ENCODE peak calls at places on chromosomes 1 and 21, in eight cellular contexts. One of them, this sample, is unnamed.

GRCh38 chr21:45541221-45542039 is 810 bp downstream of the SLC19A1 start:
- DNase-seq in upper lobe of left lung: peak
- DNase-seq in esophagus muscularis mucosa: no peak
- DNase-seq in K562: peak
- DNase-seq in sigmoid colon: peak
- DNase-seq in HCT116: peak
- DNase-seq in transverse colon: peak
- DNase-seq in HepG2: no peak
- DNase-seq in this sample: peak

GRCh38 chr1:94954292-94955220 is 27.6 kb upstream of the CNN3 start:
- DNase-seq in upper lobe of left lung: no peak
- DNase-seq in esophagus muscularis mucosa: no peak
- DNase-seq in K562: no peak
- DNase-seq in sigmoid colon: no peak
- DNase-seq in HCT116: no peak
- DNase-seq in transverse colon: no peak
- DNase-seq in HepG2: no peak
- DNase-seq in this sample: no peak

GRCh38 chr1:201888282-201889033 is at the start of gene SHISA4:
- DNase-seq in upper lobe of left lung: peak
- DNase-seq in esophagus muscularis mucosa: no peak
- DNase-seq in K562: peak
- DNase-seq in sigmoid colon: peak
- DNase-seq in HCT116: peak
- DNase-seq in transverse colon: peak
- DNase-seq in HepG2: peak
- DNase-seq in this sample: peak

GRCh38 chr1:28085129-28085528 is 3.3 kb downstream of the EYA3 start:
- DNase-seq in upper lobe of left lung: no peak
- DNase-seq in esophagus muscularis mucosa: no peak
- DNase-seq in K562: no peak
- DNase-seq in sigmoid colon: no peak
- DNase-seq in HCT116: no peak
- DNase-seq in transverse colon: no peak
- DNase-seq in HepG2: no peak
- DNase-seq in this sample: no peak

GRCh38 chr1:42006093-42006492 is 87.4 kb upstream of the HIVEP3 start:
- DNase-seq in upper lobe of left lung: no peak
- DNase-seq in esophagus muscularis mucosa: no peak
- DNase-seq in K562: no peak
- DNase-seq in sigmoid colon: no peak
- DNase-seq in HCT116: no peak
- DNase-seq in transverse colon: no peak
- DNase-seq in HepG2: no peak
- DNase-seq in this sample: no peak

GRCh38 chr1:163357378-163357777 is 35.6 kb downstream of the NUF2 start:
- DNase-seq in upper lobe of left lung: no peak
- DNase-seq in esophagus muscularis mucosa: no peak
- DNase-seq in K562: no peak
- DNase-seq in sigmoid colon: no peak
- DNase-seq in HCT116: no peak
- DNase-seq in transverse colon: no peak
- DNase-seq in HepG2: peak
- DNase-seq in this sample: no peak

GRCh38 chr1:213561870-213562269 is 425.9 kb upstream of the PROX1 start:
- DNase-seq in upper lobe of left lung: no peak
- DNase-seq in esophagus muscularis mucosa: no peak
- DNase-seq in K562: no peak
- DNase-seq in sigmoid colon: no peak
- DNase-seq in HCT116: no peak
- DNase-seq in transverse colon: no peak
- DNase-seq in HepG2: no peak
- DNase-seq in this sample: no peak

GRCh38 chr1:192709544-192709943 is 73.6 kb downstream of the RGS13 start:
- DNase-seq in upper lobe of left lung: no peak
- DNase-seq in esophagus muscularis mucosa: no peak
- DNase-seq in K562: no peak
- DNase-seq in sigmoid colon: no peak
- DNase-seq in HCT116: no peak
- DNase-seq in transverse colon: no peak
- DNase-seq in HepG2: peak
- DNase-seq in this sample: no peak

GRCh38 chr1:29258974-29259801 is 22.9 kb downstream of the PTPRU start:
- DNase-seq in upper lobe of left lung: peak
- DNase-seq in esophagus muscularis mucosa: no peak
- DNase-seq in K562: peak
- DNase-seq in sigmoid colon: peak
- DNase-seq in HCT116: no peak
- DNase-seq in transverse colon: no peak
- DNase-seq in HepG2: no peak
- DNase-seq in this sample: no peak

GRCh38 chr1:203507227-203507626 is 13.3 kb downstream of the OPTC start:
- DNase-seq in upper lobe of left lung: no peak
- DNase-seq in esophagus muscularis mucosa: no peak
- DNase-seq in K562: no peak
- DNase-seq in sigmoid colon: peak
- DNase-seq in HCT116: no peak
- DNase-seq in transverse colon: peak
- DNase-seq in HepG2: no peak
- DNase-seq in this sample: no peak

GRCh38 chr1:163844393-163844948 is 522.7 kb downstream of the NUF2 start:
- DNase-seq in upper lobe of left lung: no peak
- DNase-seq in esophagus muscularis mucosa: no peak
- DNase-seq in K562: no peak
- DNase-seq in sigmoid colon: no peak
- DNase-seq in HCT116: no peak
- DNase-seq in transverse colon: no peak
- DNase-seq in HepG2: no peak
- DNase-seq in this sample: no peak

GRCh38 chr1:209595032-209595431 is 11.5 kb downstream of the CAMK1G start:
- DNase-seq in upper lobe of left lung: no peak
- DNase-seq in esophagus muscularis mucosa: no peak
- DNase-seq in K562: no peak
- DNase-seq in sigmoid colon: no peak
- DNase-seq in HCT116: no peak
- DNase-seq in transverse colon: no peak
- DNase-seq in HepG2: no peak
- DNase-seq in this sample: no peak

GRCh38 chr1:209593747-209594146 is 10.2 kb downstream of the CAMK1G start:
- DNase-seq in upper lobe of left lung: no peak
- DNase-seq in esophagus muscularis mucosa: no peak
- DNase-seq in K562: no peak
- DNase-seq in sigmoid colon: no peak
- DNase-seq in HCT116: no peak
- DNase-seq in transverse colon: no peak
- DNase-seq in HepG2: no peak
- DNase-seq in this sample: no peak

GRCh38 chr1:209595599-209595998 is 12.1 kb downstream of the CAMK1G start:
- DNase-seq in upper lobe of left lung: peak
- DNase-seq in esophagus muscularis mucosa: no peak
- DNase-seq in K562: no peak
- DNase-seq in sigmoid colon: no peak
- DNase-seq in HCT116: no peak
- DNase-seq in transverse colon: no peak
- DNase-seq in HepG2: no peak
- DNase-seq in this sample: no peak

GRCh38 chr1:209597496-209597895 is 14.0 kb downstream of the CAMK1G start:
- DNase-seq in upper lobe of left lung: no peak
- DNase-seq in esophagus muscularis mucosa: no peak
- DNase-seq in K562: no peak
- DNase-seq in sigmoid colon: no peak
- DNase-seq in HCT116: no peak
- DNase-seq in transverse colon: no peak
- DNase-seq in HepG2: no peak
- DNase-seq in this sample: no peak

DNA sequence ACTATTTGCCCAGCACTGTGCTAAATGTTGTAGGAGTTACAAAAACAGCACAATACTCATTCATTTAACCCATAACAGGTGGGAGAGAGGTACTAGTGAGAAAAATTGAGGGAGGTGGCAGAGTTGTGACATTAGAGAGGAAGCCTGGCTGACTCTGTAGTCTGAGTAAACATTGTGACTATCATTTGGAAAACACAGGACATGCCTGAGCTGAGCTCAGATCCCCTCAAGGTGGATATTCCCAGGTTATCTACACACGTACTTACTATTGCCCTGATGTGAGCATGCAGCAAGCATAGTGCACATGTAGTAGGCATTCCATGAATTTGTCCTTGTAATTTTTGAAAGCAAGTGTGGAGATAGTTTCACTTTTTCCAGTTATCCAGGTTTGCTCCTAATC is 10.9 kb downstream of the CAMK1G start:
- DNase-seq in upper lobe of left lung: no peak
- DNase-seq in esophagus muscularis mucosa: no peak
- DNase-seq in K562: no peak
- DNase-seq in sigmoid colon: no peak
- DNase-seq in HCT116: no peak
- DNase-seq in transverse colon: no peak
- DNase-seq in HepG2: no peak
- DNase-seq in this sample: no peak
- H3K4me3 ChIP-seq in upper lobe of left lung: no peak
- H3K4me3 ChIP-seq in esophagus muscularis mucosa: no peak
- H3K4me3 ChIP-seq in K562: no peak
- H3K4me3 ChIP-seq in sigmoid colon: no peak
- H3K4me3 ChIP-seq in HCT116: no peak
- H3K4me3 ChIP-seq in transverse colon: no peak
- H3K4me3 ChIP-seq in HepG2: no peak
- H3K4me3 ChIP-seq in this sample: no peak

DNA sequence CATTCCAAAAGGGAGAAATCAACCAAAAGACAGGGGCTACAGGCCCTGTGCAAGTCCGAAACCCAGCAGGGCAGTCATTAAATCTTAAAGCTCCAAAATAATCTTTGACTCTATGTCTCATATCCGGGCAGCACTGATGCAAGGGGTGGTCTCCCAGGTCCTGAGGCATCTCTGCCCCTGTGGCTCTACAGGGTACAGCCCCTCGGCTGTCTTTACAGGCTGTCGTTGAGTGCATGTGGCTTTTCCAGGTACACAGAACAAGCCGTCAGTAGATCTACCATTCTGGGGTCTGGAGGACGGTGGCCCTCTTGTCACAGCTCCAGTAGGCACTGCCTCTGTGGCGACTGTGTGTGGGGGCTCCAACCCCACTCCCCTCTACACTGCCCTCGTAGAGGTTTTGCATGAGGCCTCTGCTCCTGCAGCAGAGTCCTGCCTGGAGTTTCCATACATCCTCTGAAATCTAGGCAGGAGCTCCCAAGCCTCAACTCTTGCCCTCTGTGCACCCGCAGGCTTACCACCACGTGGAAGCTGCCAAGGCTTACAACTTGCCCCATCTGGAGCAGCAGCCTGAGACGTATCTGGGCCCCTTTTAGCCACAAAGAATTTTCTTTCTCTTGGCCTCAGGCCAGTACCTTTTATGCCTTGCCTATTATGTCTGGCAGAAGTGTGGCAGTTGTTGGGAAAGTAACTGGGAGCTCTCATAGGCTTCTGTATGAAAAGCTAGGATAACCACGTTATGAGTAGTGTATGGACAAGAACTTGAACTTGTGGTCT is 52.5 kb downstream of the POU2F1 start:
- DNase-seq in upper lobe of left lung: no peak
- DNase-seq in esophagus muscularis mucosa: no peak
- DNase-seq in K562: no peak
- DNase-seq in sigmoid colon: no peak
- DNase-seq in HCT116: no peak
- DNase-seq in transverse colon: no peak
- DNase-seq in HepG2: no peak
- DNase-seq in this sample: no peak
- TF ChIP-seq POLR2AphosphoS5 in upper lobe of left lung: no peak
- TF ChIP-seq POLR2AphosphoS5 in esophagus muscularis mucosa: no peak
- TF ChIP-seq POLR2AphosphoS5 in K562: no peak
- TF ChIP-seq POLR2AphosphoS5 in sigmoid colon: no peak
- TF ChIP-seq POLR2AphosphoS5 in HCT116: no peak
- TF ChIP-seq POLR2AphosphoS5 in transverse colon: no peak
- TF ChIP-seq POLR2AphosphoS5 in HepG2: no peak
- TF ChIP-seq POLR2AphosphoS5 in this sample: no peak

GRCh38 chr1:108691886-108692723 is at the start of gene PRPF38B:
- DNase-seq in upper lobe of left lung: peak
- DNase-seq in esophagus muscularis mucosa: peak
- DNase-seq in K562: peak
- DNase-seq in sigmoid colon: peak
- DNase-seq in HCT116: peak
- DNase-seq in transverse colon: peak
- DNase-seq in HepG2: peak
- DNase-seq in this sample: peak
- TF ChIP-seq POLR2A in upper lobe of left lung: peak
- TF ChIP-seq POLR2A in esophagus muscularis mucosa: peak
- TF ChIP-seq POLR2A in K562: peak
- TF ChIP-seq POLR2A in sigmoid colon: peak
- TF ChIP-seq POLR2A in HCT116: peak
- TF ChIP-seq POLR2A in transverse colon: peak
- TF ChIP-seq POLR2A in HepG2: peak
- TF ChIP-seq POLR2A in this sample: peak

GRCh38 chr21:26042181-26042876 is 128.2 kb downstream of the APP start:
- DNase-seq in upper lobe of left lung: no peak
- DNase-seq in esophagus muscularis mucosa: no peak
- DNase-seq in K562: no peak
- DNase-seq in sigmoid colon: no peak
- DNase-seq in HCT116: no peak
- DNase-seq in transverse colon: no peak
- DNase-seq in HepG2: no peak
- DNase-seq in this sample: no peak

GRCh38 chr21:26047279-26047967 is 123.1 kb downstream of the APP start:
- DNase-seq in upper lobe of left lung: no peak
- DNase-seq in esophagus muscularis mucosa: no peak
- DNase-seq in K562: no peak
- DNase-seq in sigmoid colon: no peak
- DNase-seq in HCT116: no peak
- DNase-seq in transverse colon: no peak
- DNase-seq in HepG2: no peak
- DNase-seq in this sample: peak

GRCh38 chr21:26043891-26044290 is 126.7 kb downstream of the APP start:
- DNase-seq in upper lobe of left lung: no peak
- DNase-seq in esophagus muscularis mucosa: no peak
- DNase-seq in K562: no peak
- DNase-seq in sigmoid colon: no peak
- DNase-seq in HCT116: no peak
- DNase-seq in transverse colon: no peak
- DNase-seq in HepG2: no peak
- DNase-seq in this sample: no peak

DNA sequence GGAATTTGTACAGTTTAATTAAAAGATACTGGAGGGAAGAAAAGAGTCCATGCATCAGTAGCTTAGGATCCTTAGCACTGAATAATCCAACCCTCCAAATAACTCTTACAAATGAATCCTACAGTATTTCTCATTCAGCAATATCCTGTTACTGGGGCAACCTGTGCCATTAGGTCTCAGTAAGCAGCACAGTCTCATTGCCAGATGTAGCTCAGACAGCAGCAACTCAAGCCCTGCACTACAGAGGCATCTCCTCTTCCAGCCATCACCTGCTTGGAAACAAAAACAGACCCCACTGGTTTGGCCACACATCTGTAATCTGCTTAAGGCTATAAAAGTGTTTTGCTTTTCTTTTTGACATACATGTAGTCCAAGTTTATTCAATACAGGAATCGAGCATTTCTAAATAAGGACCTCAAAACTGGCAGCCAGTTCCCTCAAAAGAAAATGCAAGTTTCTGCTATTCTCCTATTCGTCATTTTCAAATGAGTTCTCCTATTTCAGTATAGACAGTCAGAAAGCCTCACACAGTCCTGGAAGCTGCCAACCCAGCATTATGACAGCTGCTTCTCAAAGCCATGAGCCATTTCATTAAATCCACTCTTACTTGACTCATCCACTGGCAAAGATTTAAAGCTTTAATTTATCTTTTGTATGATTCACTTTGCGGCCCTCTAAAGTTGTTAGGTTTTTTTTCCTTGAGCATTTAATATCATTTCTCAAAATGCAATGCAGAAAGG is 129.0 kb downstream of the APP start:
- DNase-seq in upper lobe of left lung: no peak
- DNase-seq in esophagus muscularis mucosa: no peak
- DNase-seq in K562: no peak
- DNase-seq in sigmoid colon: no peak
- DNase-seq in HCT116: no peak
- DNase-seq in transverse colon: no peak
- DNase-seq in HepG2: no peak
- DNase-seq in this sample: no peak
- H3K4me3 ChIP-seq in upper lobe of left lung: no peak
- H3K4me3 ChIP-seq in esophagus muscularis mucosa: no peak
- H3K4me3 ChIP-seq in K562: no peak
- H3K4me3 ChIP-seq in sigmoid colon: no peak
- H3K4me3 ChIP-seq in HCT116: no peak
- H3K4me3 ChIP-seq in transverse colon: no peak
- H3K4me3 ChIP-seq in HepG2: no peak
- H3K4me3 ChIP-seq in this sample: no peak

This sample was measured in prostate gland.